ENCODE peak calls at places on chromosomes 11 and 22, in nine cellular contexts. V is A549, W is lower lobe of right lung, S is pancreas, T is fibroblast of lung, E is tibial artery, R is vagina, Q is HFF-Myc, M is foreskin fibroblast. P is an unnamed sample.

GRCh38 chr11:70085815-70086769 is 8.0 kb downstream of the ANO1 start:
- DNase-seq in V (no peak), W (no peak), S (peak; percentile 36), T (no peak), E (no peak), R (no peak), Q (no peak), M (no peak), P (no peak)

GRCh38 chr11:124970925-124971324 is 16.9 kb downstream of the CCDC15 start:
- DNase-seq in V (no peak), W (no peak), S (no peak), T (peak; percentile 60), E (no peak), R (no peak), Q (no peak), M (peak; percentile 59), P (peak; percentile 45)

GRCh38 chr11:93089474-93090102 is 108.2 kb downstream of the SLC36A4 start:
- DNase-seq in V (peak; percentile 1), W (no peak), S (no peak), T (peak; percentile 62), E (no peak), R (no peak), Q (peak; percentile 10), M (peak; percentile 28), P (peak; percentile 38)

GRCh38 chr11:5369793-5370192 is 13.8 kb upstream of the OR51M1 start:
- DNase-seq in V (peak; percentile 1), W (no peak), S (no peak), T (peak; percentile 71), E (no peak), R (no peak), Q (no peak), M (peak; percentile 87), P (peak; percentile 65)

GRCh38 chr22:19892249-19892879 is 37.7 kb upstream of the GNB1L start:
- DNase-seq in V (no peak), W (no peak), S (no peak), T (peak; percentile 29), E (no peak), R (no peak), Q (peak; percentile 30), M (no peak), P (peak; percentile 80)

GRCh38 chr11:112024178-112024777 is 930 bp upstream of the DLAT start:
- DNase-seq in V (no peak), W (no peak), S (no peak), T (no peak), E (no peak), R (no peak), Q (no peak), M (no peak), P (no peak)

GRCh38 chr11:26078217-26078821 is 253.6 kb upstream of the ANO3 start:
- DNase-seq in V (no peak), W (no peak), S (no peak), T (peak; percentile 31), E (no peak), R (no peak), Q (no peak), M (peak; percentile 38), P (no peak)

GRCh38 chr22:50313600-50313999 is 6.2 kb upstream of the PLXNB2 start:
- DNase-seq in V (no peak), W (peak; percentile 41), S (no peak), T (no peak), E (no peak), R (no peak), Q (no peak), M (no peak), P (no peak)

GRCh38 chr11:32219320-32219719 is 128.4 kb downstream of the RCN1 start:
- DNase-seq in V (no peak), W (no peak), S (no peak), T (no peak), E (no peak), R (no peak), Q (no peak), M (no peak), P (no peak)

GRCh38 chr11:2518112-2518982 is 73.5 kb downstream of the KCNQ1 start:
- DNase-seq in V (no peak), W (peak; percentile 34), S (peak; percentile 1), T (no peak), E (peak; percentile 60), R (no peak), Q (no peak), M (no peak), P (no peak)

GRCh38 chr11:67280791-67281551 is 8.1 kb upstream of the ANKRD13D start:
- DNase-seq in V (no peak), W (peak; percentile 49), S (no peak), T (no peak), E (peak; percentile 62), R (no peak), Q (no peak), M (no peak), P (no peak)

GRCh38 chr11:1278766-1279673 is 30.4 kb downstream of the TOLLIP start:
- DNase-seq in V (no peak), W (no peak), S (no peak), T (no peak), E (no peak), R (no peak), Q (no peak), M (no peak), P (no peak)

GRCh38 chr22:50698546-50698945 is 25.9 kb downstream of the SHANK3 start:
- DNase-seq in V (no peak), W (peak; percentile 43), S (no peak), T (no peak), E (no peak), R (no peak), Q (no peak), M (no peak), P (no peak)

GRCh38 chr22:30224161-30224857 is 22.2 kb downstream of the LIF start:
- DNase-seq in V (peak; percentile 85), W (no peak), S (no peak), T (no peak), E (no peak), R (no peak), Q (no peak), M (peak; percentile 58), P (peak; percentile 71)

GRCh38 chr11:114280696-114281095 is 15.5 kb upstream of the NNMT start:
- DNase-seq in V (peak; percentile 67), W (peak; percentile 78), S (no peak), T (peak; percentile 81), E (peak; percentile 83), R (peak; percentile 88), Q (peak; percentile 54), M (peak; percentile 92), P (peak; percentile 94)

GRCh38 chr22:23516304-23516703 is 63.8 kb downstream of the IGLL1 start:
- DNase-seq in V (no peak), W (no peak), S (no peak), T (no peak), E (no peak), R (no peak), Q (no peak), M (no peak), P (no peak)

GRCh38 chr11:110903830-110904229 is 191.6 kb upstream of the ARHGAP20 start:
- DNase-seq in V (no peak), W (no peak), S (no peak), T (peak; percentile 87), E (no peak), R (no peak), Q (peak; percentile 31), M (peak; percentile 81), P (peak; percentile 36)

GRCh38 chr22:44023404-44024287 is 456 bp upstream of the PARVB start:
- DNase-seq in V (no peak), W (peak; percentile 60), S (peak; percentile 23), T (peak; percentile 32), E (peak; percentile 71), R (no peak), Q (no peak), M (peak; percentile 73), P (peak; percentile 43)

GRCh38 chr11:133955945-133956421 is 785 bp downstream of the IGSF9B start:
- DNase-seq in V (no peak), W (no peak), S (no peak), T (no peak), E (no peak), R (no peak), Q (no peak), M (no peak), P (no peak)

GRCh38 chr11:82988936-82989627 is 82.6 kb downstream of the RAB30 start:
- DNase-seq in V (no peak), W (no peak), S (no peak), T (peak; percentile 15), E (no peak), R (no peak), Q (no peak), M (peak; percentile 70), P (no peak)

GRCh38 chr11:65087827-65088226 is 3.8 kb downstream of the ZFPL1 start:
- DNase-seq in V (no peak), W (no peak), S (no peak), T (no peak), E (no peak), R (no peak), Q (no peak), M (no peak), P (no peak)
- H3K4me3 ChIP-seq in V (no peak overlapping the region), W (no peak overlapping the region), S (no peak overlapping the region), T (no peak overlapping the region), E (no peak overlapping the region), R (no peak overlapping the region), Q (no peak overlapping the region), M (no peak overlapping the region), P (no peak overlapping the region)

DNA sequence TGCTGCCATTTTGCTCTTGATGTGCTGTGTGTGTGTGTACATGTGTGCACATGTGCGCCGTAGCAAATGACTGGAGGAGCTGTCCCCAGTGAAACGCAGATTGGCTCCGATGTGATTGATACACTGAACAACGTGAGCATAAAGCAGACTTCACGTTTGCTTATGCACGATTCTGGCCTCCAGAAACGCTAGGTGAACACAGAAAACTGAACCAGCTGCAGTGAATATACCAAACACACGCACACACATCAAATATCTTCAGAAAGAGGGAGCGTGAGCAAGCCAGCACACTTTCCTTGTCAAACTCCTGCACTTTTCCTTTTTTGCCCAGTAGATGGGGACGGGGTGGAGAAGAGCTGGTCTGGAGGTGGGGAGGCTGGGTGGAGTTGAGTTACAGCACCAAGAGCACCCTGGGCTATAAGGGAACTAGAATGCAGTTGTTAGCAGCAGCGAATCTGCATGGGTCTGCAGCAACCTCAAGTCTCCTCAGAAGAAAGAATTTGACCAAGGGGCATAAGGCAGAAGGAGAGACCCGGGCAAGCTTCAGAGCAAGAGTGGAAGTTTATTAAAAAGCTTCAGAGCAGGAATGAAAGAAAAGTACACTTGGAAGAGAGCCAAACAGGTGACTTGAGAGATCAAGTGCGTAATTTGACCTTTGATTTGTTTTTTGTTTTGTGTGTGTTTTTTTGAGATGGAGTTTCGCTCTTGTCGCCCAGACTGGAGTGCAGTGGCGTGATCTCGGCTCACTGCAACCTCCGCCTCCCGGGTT is 77.8 kb upstream of the CADM1 start:
- DNase-seq in V (no peak), W (no peak), S (no peak), T (peak; percentile 29), E (no peak), R (no peak), Q (no peak), M (no peak), P (peak; percentile 3)
- TF ChIP-seq CTCF in V (no peak), W (no peak), S (no peak), T (no peak), E (no peak), R (no peak), Q (peak; percentile 5), M (no peak), P (no peak)

GRCh38 chr11:8206251-8207079 is 37.6 kb upstream of the RIC3 start:
- DNase-seq in V (no peak), W (no peak), S (peak; percentile 49), T (peak; percentile 24), E (no peak), R (peak; percentile 78), Q (no peak), M (no peak), P (no peak)
- H3K4me3 ChIP-seq in V (no peak overlapping the region), W (peak overlapping the region; percentile 18), S (no peak overlapping the region), T (no peak overlapping the region), E (no peak overlapping the region), R (no peak overlapping the region), Q (no peak overlapping the region), M (no peak overlapping the region), P (no peak overlapping the region)

GRCh38 chr11:11036185-11037161 is 178.6 kb upstream of the ZBED5 start:
- DNase-seq in V (peak; percentile 31), W (no peak), S (peak; percentile 30), T (peak; percentile 74), E (no peak), R (no peak), Q (peak; percentile 11), M (peak; percentile 57), P (peak; percentile 64)
- TF ChIP-seq CTCF in V (peak; percentile 75), W (peak; percentile 74), S (peak; percentile 79), T (peak; percentile 62), E (peak; percentile 79), R (peak; percentile 75), Q (peak; percentile 60), M (peak; percentile 59), P (peak; percentile 68)